ENCODE peak calls at places on chromosomes 6 and 20, in six cellular contexts. C, T, H, W, R and K are unnamed samples.
A peak's percentile ranks its signal among the peaks of the same experiment; 100 is the strongest.

GRCh38 chr20:37640600-37641561 is 52.9 kb upstream of the CTNNBL1 start:
- DNase-seq in C (no peak), T (no peak), H (no peak), W (peak; percentile 44), R (no peak), K (no peak)

GRCh38 chr6:113901482-113901881 is 44.3 kb downstream of the MARCKS start:
- DNase-seq in C (no peak), T (no peak), H (no peak), W (no peak), R (no peak), K (no peak)

GRCh38 chr6:134000443-134000842 is 47.4 kb downstream of the TBPL1 start:
- DNase-seq in C (no peak), T (no peak), H (no peak), W (no peak), R (no peak), K (no peak)

GRCh38 chr6:125906158-125906998 is 50.2 kb upstream of the HINT3 start:
- DNase-seq in C (peak; percentile 81), T (peak; percentile 63), H (no peak), W (no peak), R (no peak), K (peak; percentile 52)

GRCh38 chr6:125207956-125208355 is 54.4 kb downstream of the TPD52L1 start:
- DNase-seq in C (no peak), T (no peak), H (no peak), W (no peak), R (no peak), K (no peak)

GRCh38 chr6:36327226-36328009 is 9.3 kb downstream of the BNIP5 start:
- DNase-seq in C (no peak), T (no peak), H (no peak), W (no peak), R (no peak), K (no peak)

GRCh38 chr6:158605266-158605878 is 39.2 kb downstream of the DYNLT1 start:
- DNase-seq in C (peak; percentile 85), T (peak; percentile 73), H (no peak), W (peak; percentile 53), R (no peak), K (peak; percentile 81)

GRCh38 chr6:152309648-152310047 is 327.5 kb downstream of the SYNE1 start:
- DNase-seq in C (no peak), T (no peak), H (peak; percentile 52), W (no peak), R (no peak), K (no peak)

GRCh38 chr20:63373996-63374395 is 12.8 kb upstream of the CHRNA4 start:
- DNase-seq in C (no peak), T (no peak), H (no peak), W (no peak), R (no peak), K (no peak)

GRCh38 chr6:5471637-5472430 is 210.5 kb downstream of the FARS2 start:
- DNase-seq in C (no peak), T (no peak), H (no peak), W (peak; percentile 60), R (no peak), K (peak; percentile 6)

GRCh38 chr20:9079038-9079731 is 10.3 kb downstream of the PLCB4 start:
- DNase-seq in C (no peak), T (no peak), H (no peak), W (peak; percentile 85), R (no peak), K (no peak)

GRCh38 chr6:137495652-137496391 is 1.6 kb upstream of the OLIG3 start:
- DNase-seq in C (no peak), T (no peak), H (no peak), W (no peak), R (no peak), K (no peak)

GRCh38 chr6:35603326-35604202 is 85.2 kb downstream of the FKBP5 start:
- DNase-seq in C (no peak), T (no peak), H (no peak), W (no peak), R (no peak), K (no peak)

GRCh38 chr20:22288957-22289356 is 295.4 kb downstream of the FOXA2 start:
- DNase-seq in C (no peak), T (no peak), H (no peak), W (no peak), R (no peak), K (no peak)

GRCh38 chr6:78594667-78595051 is 272.7 kb upstream of the IRAK1BP1 start:
- DNase-seq in C (no peak), T (no peak), H (no peak), W (no peak), R (no peak), K (no peak)

GRCh38 chr6:129280719-129281118 is 397.8 kb downstream of the LAMA2 start:
- DNase-seq in C (no peak), T (no peak), H (peak; percentile 37), W (no peak), R (no peak), K (no peak)

GRCh38 chr6:13238017-13238416 is 90.3 kb downstream of the TBC1D7 start:
- DNase-seq in C (no peak), T (no peak), H (no peak), W (no peak), R (no peak), K (no peak)

GRCh38 chr6:7566031-7566556 is 23.9 kb upstream of the SNRNP48 start:
- DNase-seq in C (no peak), T (no peak), H (no peak), W (no peak), R (no peak), K (no peak)

GRCh38 chr6:156719720-156720563 is 57.2 kb upstream of the ARID1B start:
- DNase-seq in C (peak; percentile 66), T (peak; percentile 94), H (peak; percentile 62), W (no peak), R (peak; percentile 97), K (peak; percentile 58)

GRCh38 chr20:60224914-60225313 is 266.7 kb downstream of the CDH26 start:
- DNase-seq in C (peak; percentile 47), T (no peak), H (no peak), W (no peak), R (no peak), K (peak; percentile 46)

GRCh38 chr20:60242836-60243520 is 284.8 kb downstream of the CDH26 start:
- DNase-seq in C (no peak), T (no peak), H (no peak), W (no peak), R (no peak), K (no peak)

GRCh38 chr20:11810316-11811130 is 107.2 kb upstream of the BTBD3 start:
- DNase-seq in C (no peak), T (no peak), H (no peak), W (no peak), R (no peak), K (no peak)

GRCh38 chr6:159062564-159062945 is 17.8 kb upstream of the TAGAP start:
- DNase-seq in C (no peak), T (no peak), H (peak; percentile 19), W (no peak), R (no peak), K (peak; percentile 81)

GRCh38 chr6:130593948-130594347 is 228.1 kb downstream of the TMEM200A start:
- DNase-seq in C (no peak), T (no peak), H (no peak), W (no peak), R (no peak), K (no peak)